ENCODE peak calls at places on chromosomes 4 and X, in six cellular contexts. One of them, this sample, is unnamed.

GRCh38 chrX:53481093-53481492 is 46.9 kb upstream of the HSD17B10 start:
- DNase-seq in retinal pigment epithelial cell: no peak
- DNase-seq in choroid plexus epithelial cell: no peak
- DNase-seq in CD8-positive, alpha-beta T cell: no peak
- DNase-seq in sigmoid colon: no peak
- DNase-seq in AG09309: no peak
- DNase-seq in this sample: no peak

GRCh38 chrX:44223150-44223549 is 120.3 kb downstream of the EFHC2 start:
- DNase-seq in CD8-positive, alpha-beta T cell: no peak
- DNase-seq in choroid plexus epithelial cell: peak
- DNase-seq in sigmoid colon: no peak
- DNase-seq in retinal pigment epithelial cell: peak
- DNase-seq in AG09309: no peak
- DNase-seq in this sample: no peak

GRCh38 chr4:63275491-63275890 is 1133.8 kb downstream of the TECRL start:
- DNase-seq in retinal pigment epithelial cell: no peak
- DNase-seq in sigmoid colon: peak
- DNase-seq in choroid plexus epithelial cell: no peak
- DNase-seq in AG09309: no peak
- DNase-seq in CD8-positive, alpha-beta T cell: no peak
- DNase-seq in this sample: no peak

GRCh38 chr4:29734785-29735184 is 985.4 kb upstream of the PCDH7 start:
- DNase-seq in choroid plexus epithelial cell: no peak
- DNase-seq in retinal pigment epithelial cell: no peak
- DNase-seq in CD8-positive, alpha-beta T cell: no peak
- DNase-seq in sigmoid colon: no peak
- DNase-seq in AG09309: no peak
- DNase-seq in this sample: no peak

GRCh38 chr4:158016511-158016910 is 156.3 kb downstream of the GASK1B start:
- DNase-seq in choroid plexus epithelial cell: peak
- DNase-seq in AG09309: no peak
- DNase-seq in retinal pigment epithelial cell: no peak
- DNase-seq in sigmoid colon: no peak
- DNase-seq in CD8-positive, alpha-beta T cell: no peak
- DNase-seq in this sample: no peak

GRCh38 chr4:37803348-37803973 is 23.0 kb upstream of the PGM2 start:
- DNase-seq in sigmoid colon: no peak
- DNase-seq in AG09309: peak
- DNase-seq in retinal pigment epithelial cell: no peak
- DNase-seq in choroid plexus epithelial cell: peak
- DNase-seq in CD8-positive, alpha-beta T cell: no peak
- DNase-seq in this sample: no peak

GRCh38 chrX:133475521-133475920 is 60.2 kb upstream of the GPC4 start:
- DNase-seq in CD8-positive, alpha-beta T cell: no peak
- DNase-seq in sigmoid colon: peak
- DNase-seq in choroid plexus epithelial cell: no peak
- DNase-seq in retinal pigment epithelial cell: no peak
- DNase-seq in AG09309: no peak
- DNase-seq in this sample: no peak

GRCh38 chr4:185833055-185833598 is 21.1 kb upstream of the SORBS2 start:
- DNase-seq in CD8-positive, alpha-beta T cell: no peak
- DNase-seq in AG09309: no peak
- DNase-seq in retinal pigment epithelial cell: peak
- DNase-seq in sigmoid colon: no peak
- DNase-seq in choroid plexus epithelial cell: peak
- DNase-seq in this sample: peak

GRCh38 chrX:13647709-13648212 is 5.2 kb upstream of the TCEANC start:
- DNase-seq in sigmoid colon: peak
- DNase-seq in choroid plexus epithelial cell: peak
- DNase-seq in CD8-positive, alpha-beta T cell: peak
- DNase-seq in AG09309: no peak
- DNase-seq in retinal pigment epithelial cell: no peak
- DNase-seq in this sample: no peak

GRCh38 chrX:7720519-7720918 is 122.5 kb upstream of the VCX start:
- DNase-seq in choroid plexus epithelial cell: no peak
- DNase-seq in AG09309: no peak
- DNase-seq in retinal pigment epithelial cell: no peak
- DNase-seq in sigmoid colon: no peak
- DNase-seq in CD8-positive, alpha-beta T cell: no peak
- DNase-seq in this sample: no peak
- TF ChIP-seq CTCF in choroid plexus epithelial cell: no peak
- TF ChIP-seq CTCF in AG09309: no peak
- TF ChIP-seq CTCF in retinal pigment epithelial cell: no peak
- TF ChIP-seq CTCF in sigmoid colon: no peak
- TF ChIP-seq CTCF in CD8-positive, alpha-beta T cell: no peak
- TF ChIP-seq CTCF in this sample: peak

DNA sequence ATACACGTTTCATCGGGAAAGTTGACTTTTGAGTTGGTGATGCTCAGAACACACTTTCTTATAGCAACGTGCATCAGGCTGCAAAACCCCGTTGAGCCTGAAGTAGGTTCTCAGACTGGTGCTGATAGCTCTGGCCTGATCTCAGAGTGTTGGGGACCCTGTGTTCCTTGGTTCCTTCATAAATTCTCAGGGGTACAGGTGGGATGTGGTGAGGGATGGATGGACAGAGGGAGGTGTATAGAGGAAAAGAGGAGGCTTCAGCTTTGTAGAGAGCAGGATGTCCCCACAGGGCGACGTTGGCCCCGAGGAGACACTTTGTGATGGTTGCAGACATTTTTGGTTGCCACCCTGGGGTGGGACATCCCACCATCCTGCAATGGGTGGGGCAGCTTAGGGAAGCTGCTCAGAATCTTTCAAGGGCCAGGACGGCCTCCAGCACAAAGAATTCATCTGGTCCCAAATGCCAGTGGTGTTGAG is 2.5 kb downstream of the CD99 start:
- DNase-seq in CD8-positive, alpha-beta T cell: no peak
- DNase-seq in AG09309: no peak
- DNase-seq in choroid plexus epithelial cell: no peak
- DNase-seq in retinal pigment epithelial cell: no peak
- DNase-seq in sigmoid colon: no peak
- DNase-seq in this sample: no peak
- H3K4me3 ChIP-seq in CD8-positive, alpha-beta T cell: no peak
- H3K4me3 ChIP-seq in AG09309: peak
- H3K4me3 ChIP-seq in choroid plexus epithelial cell: no peak
- H3K4me3 ChIP-seq in retinal pigment epithelial cell: no peak
- H3K4me3 ChIP-seq in sigmoid colon: peak
- H3K4me3 ChIP-seq in this sample: no peak

DNA sequence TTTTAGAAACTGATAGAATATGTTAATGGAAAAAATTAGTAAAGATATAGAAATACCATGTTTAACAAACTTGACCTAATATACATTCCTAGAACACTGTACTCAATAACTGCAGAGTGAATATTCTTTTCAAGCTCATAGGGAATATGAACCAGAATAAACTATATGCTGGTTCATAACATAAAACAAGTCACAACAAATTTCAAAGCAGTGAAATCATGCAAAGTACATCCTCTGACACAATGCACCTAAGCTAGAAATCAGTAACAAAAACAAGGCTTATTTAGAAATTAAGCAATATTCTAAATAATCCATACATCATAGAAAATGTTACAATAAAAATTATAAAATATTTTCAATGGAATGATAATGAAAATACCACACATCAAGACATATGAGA is 9.2 kb upstream of the SEPSECS start:
- DNase-seq in sigmoid colon: no peak
- DNase-seq in choroid plexus epithelial cell: no peak
- DNase-seq in retinal pigment epithelial cell: no peak
- DNase-seq in CD8-positive, alpha-beta T cell: no peak
- DNase-seq in AG09309: no peak
- DNase-seq in this sample: no peak
- TF ChIP-seq CTCF in sigmoid colon: no peak
- TF ChIP-seq CTCF in choroid plexus epithelial cell: no peak
- TF ChIP-seq CTCF in retinal pigment epithelial cell: no peak
- TF ChIP-seq CTCF in CD8-positive, alpha-beta T cell: no peak
- TF ChIP-seq CTCF in AG09309: no peak
- TF ChIP-seq CTCF in this sample: no peak

DNA sequence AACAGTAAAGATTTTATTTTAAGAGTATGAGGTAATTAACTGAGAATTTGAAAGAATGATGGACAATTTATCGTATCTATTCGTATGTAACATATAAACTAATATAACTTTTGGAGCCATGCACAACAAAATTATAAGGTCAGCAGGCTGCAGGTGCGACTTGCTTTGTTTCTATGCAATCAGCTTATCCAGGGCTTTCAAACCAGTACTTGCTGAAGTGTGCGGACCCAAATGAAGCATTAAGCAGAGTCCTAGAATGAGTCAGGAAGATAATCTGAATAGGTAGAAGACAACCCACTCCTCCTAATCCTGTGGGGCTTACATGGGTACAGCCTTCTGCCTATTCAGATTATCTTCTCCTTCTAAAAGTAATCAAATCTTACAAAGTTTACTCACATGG is 2.1 kb downstream of the NSD2 start:
- DNase-seq in choroid plexus epithelial cell: no peak
- DNase-seq in sigmoid colon: no peak
- DNase-seq in CD8-positive, alpha-beta T cell: no peak
- DNase-seq in AG09309: no peak
- DNase-seq in retinal pigment epithelial cell: no peak
- DNase-seq in this sample: no peak
- H3K4me3 ChIP-seq in choroid plexus epithelial cell: no peak
- H3K4me3 ChIP-seq in sigmoid colon: no peak
- H3K4me3 ChIP-seq in CD8-positive, alpha-beta T cell: no peak
- H3K4me3 ChIP-seq in AG09309: no peak
- H3K4me3 ChIP-seq in retinal pigment epithelial cell: peak
- H3K4me3 ChIP-seq in this sample: peak

DNA sequence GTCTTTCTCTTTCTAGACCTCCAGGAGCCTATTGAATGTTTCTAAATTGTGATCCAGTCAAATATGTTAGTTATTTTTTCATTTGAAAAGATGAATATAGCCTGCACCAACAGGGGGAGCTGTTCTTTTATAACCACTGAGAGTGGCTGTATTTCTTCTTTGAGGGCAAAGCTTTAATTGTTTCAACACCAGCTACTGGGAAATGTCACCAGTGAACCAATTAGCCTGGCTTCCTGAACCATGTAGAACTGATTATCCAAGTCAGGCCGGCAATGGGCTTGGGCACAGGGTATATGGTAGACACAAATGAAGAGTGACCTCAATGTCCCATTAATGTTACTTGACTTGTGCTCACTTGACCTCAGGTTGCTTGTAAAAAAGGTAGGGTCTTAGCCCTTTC is 4.8 kb upstream of the DAPP1 start:
- DNase-seq in retinal pigment epithelial cell: no peak
- DNase-seq in sigmoid colon: no peak
- DNase-seq in choroid plexus epithelial cell: peak
- DNase-seq in AG09309: no peak
- DNase-seq in CD8-positive, alpha-beta T cell: no peak
- DNase-seq in this sample: no peak
- TF ChIP-seq CTCF in retinal pigment epithelial cell: peak
- TF ChIP-seq CTCF in sigmoid colon: no peak
- TF ChIP-seq CTCF in choroid plexus epithelial cell: peak
- TF ChIP-seq CTCF in AG09309: peak
- TF ChIP-seq CTCF in CD8-positive, alpha-beta T cell: peak
- TF ChIP-seq CTCF in this sample: peak

GRCh38 chr4:118120120-118120760 is 86.0 kb downstream of the NDST3 start:
- DNase-seq in CD8-positive, alpha-beta T cell: no peak
- DNase-seq in sigmoid colon: no peak
- DNase-seq in AG09309: no peak
- DNase-seq in retinal pigment epithelial cell: no peak
- DNase-seq in choroid plexus epithelial cell: no peak
- DNase-seq in this sample: no peak
- H3K4me3 ChIP-seq in CD8-positive, alpha-beta T cell: no peak
- H3K4me3 ChIP-seq in sigmoid colon: no peak
- H3K4me3 ChIP-seq in AG09309: no peak
- H3K4me3 ChIP-seq in retinal pigment epithelial cell: no peak
- H3K4me3 ChIP-seq in choroid plexus epithelial cell: no peak
- H3K4me3 ChIP-seq in this sample: no peak

DNA sequence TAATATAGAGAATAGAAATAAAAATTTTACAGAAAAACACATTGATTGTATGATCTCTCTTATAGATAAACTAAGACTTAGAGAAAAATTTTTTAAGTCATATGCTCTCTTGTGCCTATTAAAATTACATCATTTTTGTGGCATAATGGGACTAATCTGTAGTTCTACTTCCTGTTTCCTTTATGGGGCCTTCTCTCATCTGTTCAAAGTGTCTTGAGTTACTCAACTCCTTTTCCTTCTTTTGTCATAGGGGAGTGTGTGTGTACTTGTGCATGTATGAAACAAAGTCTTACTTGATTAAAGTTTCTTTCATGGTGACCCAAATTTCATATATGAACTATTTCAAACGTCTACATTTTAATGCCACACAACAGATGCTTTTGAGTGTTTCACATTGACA is 1448.8 kb upstream of the TENM3 start:
- DNase-seq in retinal pigment epithelial cell: no peak
- DNase-seq in AG09309: no peak
- DNase-seq in sigmoid colon: no peak
- DNase-seq in choroid plexus epithelial cell: no peak
- DNase-seq in CD8-positive, alpha-beta T cell: no peak
- DNase-seq in this sample: no peak
- TF ChIP-seq CTCF in retinal pigment epithelial cell: no peak
- TF ChIP-seq CTCF in AG09309: no peak
- TF ChIP-seq CTCF in sigmoid colon: no peak
- TF ChIP-seq CTCF in choroid plexus epithelial cell: no peak
- TF ChIP-seq CTCF in CD8-positive, alpha-beta T cell: no peak
- TF ChIP-seq CTCF in this sample: no peak

DNA sequence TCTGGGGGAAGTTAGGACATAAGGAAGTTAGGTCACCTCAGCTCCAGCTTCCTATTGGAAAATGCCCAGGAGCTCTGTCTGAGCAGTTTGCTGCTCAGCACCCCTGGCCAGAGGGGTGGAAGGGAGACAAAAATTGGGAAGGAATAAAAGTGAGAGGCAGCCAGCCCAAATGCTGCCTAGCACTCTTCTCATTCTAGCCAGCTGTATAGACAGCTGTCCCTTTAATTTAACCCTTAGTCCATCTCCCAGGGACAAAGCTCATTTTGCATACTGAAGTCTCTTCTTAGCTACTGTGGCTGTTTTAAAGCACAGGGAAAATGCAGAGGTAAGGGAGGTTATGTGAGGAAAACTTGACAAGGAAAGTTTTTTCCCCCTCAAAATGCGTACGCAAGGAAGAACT is 89.5 kb upstream of the CITED1 start:
- DNase-seq in choroid plexus epithelial cell: no peak
- DNase-seq in CD8-positive, alpha-beta T cell: no peak
- DNase-seq in AG09309: no peak
- DNase-seq in sigmoid colon: no peak
- DNase-seq in retinal pigment epithelial cell: no peak
- DNase-seq in this sample: no peak
- H3K4me3 ChIP-seq in choroid plexus epithelial cell: no peak
- H3K4me3 ChIP-seq in CD8-positive, alpha-beta T cell: no peak
- H3K4me3 ChIP-seq in AG09309: no peak
- H3K4me3 ChIP-seq in sigmoid colon: no peak
- H3K4me3 ChIP-seq in retinal pigment epithelial cell: no peak
- H3K4me3 ChIP-seq in this sample: no peak

GRCh38 chr4:14871676-14872430 is 130.4 kb upstream of the CPEB2 start:
- DNase-seq in sigmoid colon: no peak
- DNase-seq in choroid plexus epithelial cell: no peak
- DNase-seq in CD8-positive, alpha-beta T cell: no peak
- DNase-seq in retinal pigment epithelial cell: no peak
- DNase-seq in AG09309: no peak
- DNase-seq in this sample: no peak
- TF ChIP-seq CTCF in sigmoid colon: no peak
- TF ChIP-seq CTCF in choroid plexus epithelial cell: peak
- TF ChIP-seq CTCF in CD8-positive, alpha-beta T cell: no peak
- TF ChIP-seq CTCF in retinal pigment epithelial cell: peak
- TF ChIP-seq CTCF in AG09309: no peak
- TF ChIP-seq CTCF in this sample: peak